ENCODE peak calls at places on chromosomes 16 and 17, in six cellular contexts. H is foreskin fibroblast, A is PC-9, V is neural progenitor cell, X is AG04450, R is colonic mucosa. W is an unnamed sample.

GRCh38 chr16:58123896-58124600 is 5.1 kb downstream of the CFAP20 start:
- DNase-seq in X (no peak), H (no peak), A (no peak), R (no peak), V (no peak), W (no peak)

GRCh38 chr16:4183258-4184037 is 58.4 kb downstream of the SRL start:
- DNase-seq in H (peak), V (peak), X (peak), R (peak), A (peak), W (peak)

GRCh38 chr17:83078378-83079339 is 750 bp upstream of the METRNL start:
- DNase-seq in V (peak), H (no peak), A (peak), R (peak), X (no peak), W (no peak)

GRCh38 chr17:68326681-68327080 is 35.4 kb downstream of the ARSG start:
- DNase-seq in H (no peak), R (no peak), A (no peak), V (no peak), X (no peak), W (no peak)

GRCh38 chr17:7839890-7840260 is 5.9 kb downstream of the KDM6B start:
- DNase-seq in A (no peak), X (no peak), V (peak), R (no peak), H (no peak), W (peak)

GRCh38 chr16:50183316-50183715 is 30.2 kb downstream of the TENT4B start:
- DNase-seq in A (no peak), R (no peak), V (no peak), X (no peak), H (no peak), W (peak)

GRCh38 chr16:27748868-27749546 is 199.1 kb downstream of the KATNIP start:
- DNase-seq in H (peak), X (peak), V (peak), A (peak), R (peak), W (peak)

GRCh38 chr17:69525920-69526841 is 111.7 kb downstream of the MAP2K6 start:
- DNase-seq in H (peak), A (peak), X (peak), V (peak), R (peak), W (peak)

GRCh38 chr16:20348365-20349185 is 3.9 kb downstream of the UMOD start:
- DNase-seq in A (no peak), H (no peak), V (peak), X (no peak), R (peak), W (no peak)

GRCh38 chr16:8708546-8708945 is 34.1 kb downstream of the ABAT start:
- DNase-seq in V (no peak), A (no peak), R (no peak), H (no peak), X (no peak), W (no peak)

GRCh38 chr16:27583634-27584033 is 33.7 kb downstream of the KATNIP start:
- DNase-seq in V (no peak), X (no peak), R (no peak), A (no peak), H (no peak), W (no peak)

GRCh38 chr17:57949649-57950048 is 5.6 kb downstream of the CUEDC1 start:
- DNase-seq in X (no peak), H (no peak), A (no peak), R (peak), V (no peak), W (no peak)

GRCh38 chr17:7132511-7133094 is 18.0 kb upstream of the ASGR2 start:
- DNase-seq in X (no peak), V (peak), R (no peak), A (no peak), H (no peak), W (no peak)

GRCh38 chr16:30346286-30346685 is 8.8 kb downstream of the CD2BP2 start:
- DNase-seq in R (no peak), V (no peak), X (no peak), A (no peak), H (no peak), W (no peak)

GRCh38 chr16:83393196-83393981 is 414.4 kb upstream of the HSBP1 start:
- DNase-seq in H (peak), V (peak), R (no peak), X (no peak), A (no peak), W (no peak)

GRCh38 chr16:58931436-58931835 is 197.3 kb upstream of the GOT2 start:
- DNase-seq in H (no peak), V (no peak), A (no peak), R (no peak), X (no peak), W (no peak)

GRCh38 chr16:8958344-8958808 is 5.3 kb downstream of the USP7 start:
- DNase-seq in V (peak), R (peak), A (no peak), H (peak), X (no peak), W (peak)

GRCh38 chr16:23025692-23026305 is 123.5 kb downstream of the USP31 start:
- DNase-seq in V (no peak), A (no peak), H (peak), X (no peak), R (no peak), W (no peak)

GRCh38 chr17:75477493-75477862 is 21.0 kb downstream of the TMEM94 start:
- DNase-seq in H (no peak), V (no peak), X (no peak), A (no peak), R (no peak), W (no peak)

GRCh38 chr16:89092013-89092412 is 1.6 kb upstream of the ACSF3 start:
- DNase-seq in V (no peak), X (no peak), H (no peak), A (no peak), R (no peak), W (no peak)

GRCh38 chr17:41917192-41917591 is 1.6 kb downstream of the ACLY start:
- DNase-seq in V (peak), H (peak), R (peak), X (no peak), A (no peak), W (peak)

GRCh38 chr17:37135581-37135980 is 186.8 kb downstream of the AATF start:
- DNase-seq in R (no peak), V (no peak), H (no peak), X (no peak), A (no peak), W (no peak)

GRCh38 chr17:48542956-48543853 is 1.7 kb downstream of the HOXB2 start:
- DNase-seq in R (peak), A (no peak), H (peak), V (peak), X (no peak), W (peak)

GRCh38 chr17:15971882-15972281 is 27.0 kb downstream of the ADORA2B start:
- DNase-seq in R (no peak), H (no peak), V (no peak), A (peak), X (no peak), W (no peak)

GRCh38 chr16:8679156-8679555 is 4.7 kb downstream of the ABAT start:
- DNase-seq in R (no peak), A (peak), V (no peak), X (no peak), H (no peak), W (no peak)

GRCh38 chr16:57753448-57754353 is 18.1 kb downstream of the KATNB1 start:
- DNase-seq in V (no peak), H (no peak), A (no peak), X (no peak), R (no peak), W (no peak)

GRCh38 chr16:79929260-79929977 is 328.9 kb upstream of the MAF start:
- DNase-seq in V (no peak), X (no peak), H (no peak), R (no peak), A (no peak), W (no peak)

GRCh38 chr17:78893684-78894083 is 9.3 kb downstream of the CEP295NL start:
- DNase-seq in H (no peak), A (no peak), X (no peak), V (no peak), R (no peak), W (no peak)

GRCh38 chr16:89009343-89010209 is 32.6 kb upstream of the CBFA2T3 start:
- DNase-seq in R (no peak), A (peak), H (no peak), V (peak), X (no peak), W (no peak)

GRCh38 chr17:63405741-63406261 is 40.3 kb downstream of the CYB561 start:
- DNase-seq in R (no peak), A (no peak), H (peak), V (peak), X (peak), W (peak)

GRCh38 chr16:69064789-69065313 is 40.6 kb upstream of the HAS3 start:
- DNase-seq in X (no peak), V (peak), H (no peak), R (no peak), A (no peak), W (peak)

GRCh38 chr16:48912360-48912759 is 302.4 kb upstream of the N4BP1 start:
- DNase-seq in H (no peak), V (no peak), A (no peak), X (no peak), R (no peak), W (no peak)

GRCh38 chr17:4542003-4542725 is 13.0 kb downstream of the MYBBP1A start:
- DNase-seq in V (no peak), R (no peak), A (no peak), X (no peak), H (no peak), W (no peak)

GRCh38 chr17:68460096-68460495 is 2.8 kb upstream of the WIPI1 start:
- DNase-seq in X (no peak), V (no peak), A (no peak), H (no peak), R (no peak), W (no peak)

GRCh38 chr17:7114875-7115614 is 423 bp upstream of the ASGR2 start:
- DNase-seq in R (no peak), H (no peak), A (no peak), X (no peak), V (no peak), W (no peak)

GRCh38 chr17:50745631-50746030 is 21.7 kb downstream of the ANKRD40CL start:
- DNase-seq in H (no peak), R (no peak), V (no peak), X (no peak), A (no peak), W (no peak)
- TF ChIP-seq CTCF in H (no peak), R (no peak), V (no peak), X (no peak), A (no peak), W (no peak)

GRCh38 chr17:43917348-43918025 is 10.2 kb upstream of the MPP2 start:
- DNase-seq in R (peak), H (no peak), A (no peak), X (no peak), V (peak), W (peak)
- H3K4me3 ChIP-seq in R (peak), H (no peak), A (no peak), X (no peak), V (no peak), W (no peak)

GRCh38 chr16:74271879-74272278 is 24.7 kb upstream of the PSMD7 start:
- DNase-seq in A (no peak), X (no peak), V (no peak), R (no peak), H (no peak), W (no peak)

GRCh38 chr16:74279805-74280204 is 16.8 kb upstream of the PSMD7 start:
- DNase-seq in R (no peak), V (no peak), H (no peak), X (no peak), A (no peak), W (no peak)

GRCh38 chr16:74279266-74279665 is 17.3 kb upstream of the PSMD7 start:
- DNase-seq in A (no peak), H (no peak), R (no peak), X (no peak), V (no peak), W (no peak)

GRCh38 chr16:74280448-74280847 is 16.2 kb upstream of the PSMD7 start:
- DNase-seq in V (no peak), R (no peak), H (no peak), X (no peak), A (no peak), W (no peak)

GRCh38 chr16:74275031-74275636 is 21.5 kb upstream of the PSMD7 start:
- DNase-seq in R (no peak), A (no peak), V (no peak), X (no peak), H (peak), W (peak)
- TF ChIP-seq CTCF in R (peak), A (peak), V (peak), X (peak), H (peak), W (peak)

GRCh38 chr16:78677332-78677731 is 577.9 kb downstream of the WWOX start:
- DNase-seq in R (no peak), H (no peak), X (no peak), A (no peak), V (no peak), W (no peak)
- H3K4me3 ChIP-seq in R (no peak), H (no peak), X (no peak), A (no peak), V (no peak), W (no peak)

GRCh38 chr16:87815567-87815966 is 49.8 kb upstream of the KLHDC4 start:
- DNase-seq in V (peak), X (no peak), A (no peak), H (no peak), R (no peak), W (no peak)
- TF ChIP-seq CTCF in V (peak), X (peak), A (no peak), H (no peak), R (no peak), W (no peak)

GRCh38 chr17:17722906-17723353 is 41.7 kb downstream of the RAI1 start:
- DNase-seq in R (no peak), A (no peak), X (no peak), V (no peak), H (no peak), W (no peak)
- H3K4me3 ChIP-seq in R (peak), A (no peak), X (peak), V (peak), H (peak), W (peak)

DNA sequence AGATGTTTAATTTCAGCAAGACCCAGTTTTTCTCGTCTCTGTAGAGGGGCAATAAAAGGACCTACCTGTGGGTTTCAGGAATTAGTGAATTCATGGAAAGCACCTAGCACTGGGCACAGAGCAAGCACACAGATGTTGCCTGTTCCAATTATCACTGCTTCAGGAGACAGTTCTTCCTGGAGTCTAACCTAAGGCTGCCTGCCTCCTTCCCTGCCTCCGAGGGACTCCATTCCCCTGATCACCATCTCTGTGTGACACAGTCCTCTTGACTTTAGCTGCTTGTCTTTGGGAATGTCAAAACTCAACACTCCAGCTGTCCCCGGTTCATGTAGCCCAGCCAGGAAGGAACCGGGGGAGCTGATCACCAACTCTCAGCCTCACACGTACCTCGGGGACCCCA is 474.9 kb downstream of the SLC39A11 start:
- DNase-seq in R (no peak), X (no peak), V (no peak), A (no peak), H (no peak), W (no peak)
- TF ChIP-seq CTCF in R (no peak), X (no peak), V (no peak), A (no peak), H (no peak), W (no peak)

W was measured in astrocyte of the spinal cord.